ENCODE peak calls at places on chromosomes 7 and 10, in four cellular contexts. R is activated naive CD4-positive, alpha-beta T cell treated with anti-CD3 and anti-CD28 coated beads, Interleukin-2, amount 50 U/mL, for 72 hours; X is gastrocnemius medialis; G is upper lobe of right lung. C is an unnamed sample.

GRCh38 chr7:24835643-24836042 is 78.4 kb upstream of the GSDME start:
- ATAC-seq in R (no peak), X (no peak), G (no peak), C (no peak)

GRCh38 chr7:86644282-86645173 is 819 bp downstream of the GRM3 start:
- ATAC-seq in R (no peak), X (no peak), G (peak), C (no peak)

GRCh38 chr7:18940577-18941134 is 176.8 kb downstream of the TWIST1 start:
- ATAC-seq in R (no peak), X (no peak), G (no peak), C (no peak)

GRCh38 chr7:35467456-35467978 is 213.6 kb upstream of the TBX20 start:
- ATAC-seq in R (no peak), X (no peak), G (no peak), C (no peak)

GRCh38 chr7:22655781-22656180 is 71.2 kb upstream of the IL6 start:
- ATAC-seq in R (no peak), X (no peak), G (no peak), C (no peak)

GRCh38 chr10:121974019-121974534 is 940 bp downstream of the NSMCE4A start:
- ATAC-seq in R (peak), X (no peak), G (no peak), C (peak)

GRCh38 chr10:33249659-33250058 is 84.8 kb downstream of the NRP1 start:
- ATAC-seq in R (no peak), X (peak), G (no peak), C (no peak)

GRCh38 chr7:137243741-137244140 is 99.8 kb downstream of the PTN start:
- ATAC-seq in R (no peak), X (no peak), G (no peak), C (no peak)

GRCh38 chr10:62540389-62540788 is 166.2 kb downstream of the ZNF365 start:
- ATAC-seq in R (no peak), X (no peak), G (peak), C (no peak)

GRCh38 chr7:66190504-66190857 is 14.7 kb upstream of the TPST1 start:
- ATAC-seq in R (no peak), X (no peak), G (no peak), C (no peak)

GRCh38 chr10:5234106-5234877 is 37.7 kb downstream of the AKR1C4 start:
- ATAC-seq in R (no peak), X (no peak), G (peak), C (no peak)

GRCh38 chr10:97854735-97855134 is 5.1 kb downstream of the GOLGA7B start:
- ATAC-seq in R (no peak), X (no peak), G (no peak), C (no peak)

GRCh38 chr10:126158537-126158936 is 229.7 kb downstream of the ADAM12 start:
- ATAC-seq in R (no peak), X (no peak), G (peak), C (no peak)

GRCh38 chr10:8600192-8600591 is 545.7 kb downstream of the GATA3 start:
- ATAC-seq in R (no peak), X (no peak), G (no peak), C (peak)

C was measured in activated T-helper 17 cell treated with anti-CD3 and anti-CD28 coated beads, Interleukin-2, amount 50 U/mL, for 72 hours.